ENCODE peak calls at places on chromosomes 5 and 9, in six cellular contexts. G is psoas muscle, Y is MM.1S, H is upper lobe of right lung, T is Peyer's patch, A is right lobe of liver. K is an unnamed sample. For H3K36me3, the result is how much of the 10 kb centered on the place peaks cover.

GRCh38 chr9:38003230-38003629 is 65.8 kb downstream of the SHB start:
- DNase-seq in T (no peak), Y (no peak), G (no peak), H (no peak), A (no peak), K (peak)

GRCh38 chr5:157025093-157025698 is 33.7 kb downstream of the HAVCR1 start:
- DNase-seq in H (no peak), T (peak), A (no peak), Y (no peak), G (no peak), K (no peak)

GRCh38 chr5:171299851-171300250 is 9.2 kb upstream of the TLX3 start:
- DNase-seq in A (no peak), T (no peak), Y (no peak), G (no peak), H (no peak), K (no peak)

GRCh38 chr5:178359738-178360137 is 127.1 kb upstream of the PHYKPL start:
- DNase-seq in G (peak), Y (no peak), A (peak), T (no peak), H (no peak), K (peak)

GRCh38 chr5:54171645-54172384 is 138.6 kb downstream of the ARL15 start:
- DNase-seq in G (no peak), H (no peak), T (no peak), A (no peak), Y (peak), K (no peak)

GRCh38 chr5:148290271-148291195 is 21.7 kb upstream of the SPINK7 start:
- DNase-seq in T (no peak), Y (peak), G (no peak), H (no peak), A (no peak), K (no peak)

GRCh38 chr9:93676310-93677054 is 100.1 kb downstream of the PHF2 start:
- DNase-seq in T (peak), G (peak), H (peak), A (peak), Y (no peak), K (no peak)

GRCh38 chr5:119036101-119036762 is 34.7 kb upstream of the DMXL1 start:
- DNase-seq in G (no peak), Y (no peak), T (no peak), A (no peak), H (no peak), K (no peak)

GRCh38 chr5:95020382-95020781 is 264.5 kb downstream of the MCTP1 start:
- DNase-seq in G (no peak), Y (no peak), T (no peak), A (no peak), H (no peak), K (no peak)

GRCh38 chr5:143985832-143986485 is 174.0 kb downstream of the HMHB1 start:
- DNase-seq in A (no peak), T (no peak), G (no peak), Y (no peak), H (no peak), K (peak)

GRCh38 chr9:93475856-93476255 is 22.5 kb upstream of the FAM120AOS start:
- DNase-seq in H (no peak), Y (no peak), T (no peak), A (no peak), G (no peak), K (no peak)

GRCh38 chr5:104800440-104801048 is 1238.0 kb upstream of the NUDT12 start:
- DNase-seq in Y (peak), A (no peak), G (no peak), H (no peak), T (no peak), K (no peak)

GRCh38 chr9:135951889-135952663 is 9.1 kb downstream of the UBAC1 start:
- DNase-seq in H (no peak), A (no peak), Y (no peak), T (no peak), G (peak), K (no peak)

GRCh38 chr9:124221685-124222084 is 36.1 kb upstream of the NEK6 start:
- DNase-seq in Y (no peak), A (peak), H (no peak), T (no peak), G (peak), K (no peak)

GRCh38 chr5:126188804-126189203 is 234.4 kb upstream of the GRAMD2B start:
- DNase-seq in A (no peak), T (no peak), G (no peak), Y (no peak), H (no peak), K (no peak)

GRCh38 chr5:150253416-150254208 is 36.0 kb downstream of the CAMK2A start:
- DNase-seq in A (no peak), G (no peak), Y (no peak), T (no peak), H (no peak), K (no peak)

GRCh38 chr5:153520952-153521351 is 30.5 kb downstream of the GRIA1 start:
- DNase-seq in H (no peak), T (no peak), Y (no peak), A (no peak), G (no peak), K (no peak)

GRCh38 chr5:132425009-132425937 is 55.8 kb downstream of the SLC22A5 start:
- DNase-seq in T (peak), H (no peak), A (no peak), Y (peak), G (no peak), K (peak)

GRCh38 chr5:135348920-135349319 is 50.1 kb downstream of the MACROH2A1 start:
- DNase-seq in Y (no peak), H (no peak), G (no peak), A (no peak), T (peak), K (no peak)

GRCh38 chr5:142688278-142688677 is 2.4 kb upstream of the FGF1 start:
- DNase-seq in H (no peak), T (no peak), G (no peak), Y (no peak), A (no peak), K (no peak)

GRCh38 chr5:133382661-133383579 is 229.4 kb downstream of the FSTL4 start:
- DNase-seq in A (no peak), T (peak), Y (no peak), G (no peak), H (no peak), K (no peak)

GRCh38 chr5:66551920-66552319 is 44.3 kb upstream of the MAST4 start:
- DNase-seq in H (no peak), Y (no peak), G (no peak), T (no peak), A (no peak), K (no peak)

GRCh38 chr5:139704748-139705147 is 56.6 kb downstream of the CXXC5 start:
- DNase-seq in H (no peak), G (no peak), T (no peak), Y (no peak), A (no peak), K (no peak)

GRCh38 chr9:89473762-89474469 is 24.0 kb downstream of the SEMA4D start:
- DNase-seq in G (no peak), A (no peak), Y (no peak), T (peak), H (no peak), K (no peak)

GRCh38 chr9:131613346-131613745 is 68.0 kb downstream of the PRRT1B start:
- DNase-seq in H (no peak), A (no peak), Y (no peak), G (no peak), T (no peak), K (no peak)

GRCh38 chr5:149172261-149172660 is 31.0 kb downstream of the ABLIM3 start:
- DNase-seq in G (no peak), T (no peak), H (no peak), A (no peak), Y (no peak), K (no peak)

GRCh38 chr5:139445325-139446170 is 6.2 kb upstream of the DNAJC18 start:
- DNase-seq in A (no peak), G (no peak), H (peak), T (peak), Y (no peak), K (no peak)

GRCh38 chr5:154511984-154512383 is 34.0 kb upstream of the HAND1 start:
- DNase-seq in Y (no peak), H (peak), A (no peak), T (no peak), G (no peak), K (no peak)

GRCh38 chr5:98921947-98922508 is 6.8 kb downstream of the CHD1 start:
- DNase-seq in G (no peak), Y (no peak), T (no peak), H (no peak), A (no peak), K (no peak)

GRCh38 chr5:28286566-28286965 is 1248.2 kb upstream of the CDH9 start:
- DNase-seq in H (no peak), Y (no peak), G (no peak), T (no peak), A (no peak), K (no peak)

GRCh38 chr5:131538177-131538593 is 96.8 kb downstream of the RAPGEF6 start:
- DNase-seq in Y (no peak), H (no peak), G (no peak), A (no peak), T (no peak), K (no peak)

GRCh38 chr5:126884269-126884819 is 107.4 kb downstream of the LMNB1 start:
- DNase-seq in G (no peak), H (no peak), A (no peak), Y (no peak), T (no peak), K (no peak)

GRCh38 chr9:38281917-38282316 is 110.6 kb upstream of the ALDH1B1 start:
- DNase-seq in T (no peak), A (no peak), G (no peak), H (no peak), Y (no peak), K (no peak)

GRCh38 chr9:4662989-4663792 is 1.1 kb downstream of the PLPP6 start:
- DNase-seq in Y (no peak), A (no peak), H (no peak), G (no peak), T (peak), K (no peak)

GRCh38 chr9:93112864-93113389 is 16.9 kb downstream of the CARD19 start:
- DNase-seq in G (peak), A (peak), T (peak), H (peak), Y (no peak), K (peak)

GRCh38 chr9:96135071-96135825 is 166.7 kb downstream of the HSD17B3 start:
- DNase-seq in Y (peak), T (no peak), H (no peak), A (no peak), G (no peak), K (no peak)

GRCh38 chr5:40680741-40681350 is 1.1 kb downstream of the PTGER4 start:
- DNase-seq in A (peak), G (peak), H (peak), T (peak), Y (no peak), K (peak)
- H3K4me3 ChIP-seq in A (peak), G (peak), H (peak), T (peak), Y (peak), K (peak)

DNA sequence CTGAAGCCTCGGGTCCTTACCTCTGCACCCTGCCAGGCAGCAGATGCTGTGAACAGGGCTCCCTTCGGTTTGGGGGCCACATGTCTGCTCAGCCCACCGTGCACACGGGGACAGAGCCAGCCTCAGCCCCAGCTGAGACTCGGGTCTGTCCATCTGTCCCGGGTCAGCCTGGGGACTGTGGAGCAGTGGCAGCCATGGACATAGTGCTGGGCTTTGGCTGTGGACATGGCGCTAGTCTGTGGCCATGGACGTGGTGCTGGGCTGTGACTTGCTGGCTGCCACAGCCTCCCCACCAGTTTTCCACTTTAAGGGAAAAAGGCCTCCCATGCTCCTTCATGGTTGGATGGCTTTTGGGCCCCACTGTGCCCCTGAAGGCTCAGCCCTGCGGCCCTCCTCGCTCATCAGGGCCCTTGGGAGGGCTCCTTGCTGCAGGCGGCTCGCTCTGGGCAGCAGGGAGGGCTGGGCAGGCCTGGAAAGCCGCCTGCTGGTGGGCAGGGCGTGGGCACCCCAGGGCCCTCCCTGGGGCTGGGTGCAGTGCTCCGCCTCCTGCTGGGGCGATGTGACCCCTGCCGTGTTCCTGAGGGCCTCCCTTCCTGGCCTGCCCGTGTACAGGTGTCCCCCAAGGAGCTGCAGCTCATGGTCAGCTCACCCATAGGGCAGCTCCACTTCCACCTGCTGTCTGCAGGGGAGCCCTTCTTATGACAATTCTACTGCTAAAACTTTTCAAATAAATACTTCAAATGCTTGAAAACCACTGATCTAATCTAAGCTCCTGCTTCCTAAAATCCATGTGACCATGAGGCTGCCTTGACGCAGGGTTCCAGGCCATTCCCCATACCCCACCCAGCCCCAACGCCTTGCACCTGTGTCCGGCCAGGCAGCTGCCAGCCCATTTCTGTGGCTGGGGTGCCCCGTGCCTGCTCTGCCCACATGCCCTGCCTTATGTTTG is 112.1 kb upstream of the LMX1B start:
- DNase-seq in A (peak), Y (no peak), T (no peak), G (no peak), H (no peak), K (no peak)
- TF ChIP-seq CTCF in A (no peak), Y (no peak), T (no peak), G (no peak), H (no peak), K (no peak)

DNA sequence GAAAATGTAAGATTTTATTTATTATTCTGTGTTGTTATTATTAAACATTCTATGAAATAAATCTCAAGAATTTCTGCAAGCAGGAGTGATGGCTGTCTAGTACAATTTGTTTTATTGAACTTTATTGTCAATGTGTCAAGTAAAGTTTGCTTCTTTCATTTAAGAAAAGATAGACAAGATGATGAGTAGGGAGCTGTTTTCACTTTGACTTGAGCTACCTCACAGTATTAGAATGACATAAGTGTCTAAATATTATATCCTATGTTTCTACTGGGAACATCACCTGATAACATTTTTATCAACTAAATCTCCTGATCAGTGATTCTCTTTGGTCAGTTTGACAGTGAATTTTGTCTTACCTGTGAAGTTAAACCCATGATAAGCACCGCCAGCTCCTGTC is 12.7 kb upstream of the EDIL3 start:
- DNase-seq in Y (no peak), H (no peak), T (no peak), A (no peak), G (no peak), K (no peak)
- H3K36me3 ChIP-seq in Y (under half), H (under half), T (under half), A (under half), G (under half), K (under half)

GRCh38 chr9:113886471-113886870 is 10.4 kb downstream of the ZNF618 start:
- DNase-seq in A (no peak), T (no peak), G (no peak), Y (peak), H (no peak), K (no peak)
- H3K4me3 ChIP-seq in A (peak), T (peak), G (peak), Y (peak), H (peak), K (no peak)

GRCh38 chr5:101364469-101364868 is 461.4 kb upstream of the ST8SIA4 start:
- DNase-seq in A (no peak), T (peak), Y (no peak), H (no peak), G (no peak), K (no peak)
- TF ChIP-seq CTCF in A (no peak), T (no peak), Y (no peak), H (no peak), G (no peak), K (no peak)

DNA sequence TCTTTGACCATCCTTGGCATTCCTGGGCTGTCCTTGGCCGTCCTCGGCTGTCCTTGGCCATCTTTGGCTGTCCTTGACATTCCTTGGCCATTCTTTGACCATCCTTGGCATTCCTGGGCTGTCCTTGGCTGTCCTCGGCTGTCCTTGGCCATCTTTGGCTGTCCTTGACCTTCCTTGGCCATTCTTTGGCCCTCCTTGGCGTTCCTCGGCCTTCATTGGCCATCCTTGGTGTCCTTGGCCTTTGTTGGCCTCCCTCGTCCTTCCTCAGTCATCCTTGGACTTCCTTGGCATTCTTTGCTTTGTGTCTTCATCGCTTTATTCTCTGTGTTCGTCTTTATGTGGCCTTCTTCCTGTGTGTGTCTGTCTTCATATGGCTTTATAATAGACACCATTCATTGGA is 20.7 kb downstream of the NDUFS6 start:
- DNase-seq in G (no peak), Y (no peak), A (no peak), T (no peak), H (no peak), K (no peak)
- H3K36me3 ChIP-seq in G (under half), Y (under half), A (under half), T (under half), H (under half), K (under half)

DNA sequence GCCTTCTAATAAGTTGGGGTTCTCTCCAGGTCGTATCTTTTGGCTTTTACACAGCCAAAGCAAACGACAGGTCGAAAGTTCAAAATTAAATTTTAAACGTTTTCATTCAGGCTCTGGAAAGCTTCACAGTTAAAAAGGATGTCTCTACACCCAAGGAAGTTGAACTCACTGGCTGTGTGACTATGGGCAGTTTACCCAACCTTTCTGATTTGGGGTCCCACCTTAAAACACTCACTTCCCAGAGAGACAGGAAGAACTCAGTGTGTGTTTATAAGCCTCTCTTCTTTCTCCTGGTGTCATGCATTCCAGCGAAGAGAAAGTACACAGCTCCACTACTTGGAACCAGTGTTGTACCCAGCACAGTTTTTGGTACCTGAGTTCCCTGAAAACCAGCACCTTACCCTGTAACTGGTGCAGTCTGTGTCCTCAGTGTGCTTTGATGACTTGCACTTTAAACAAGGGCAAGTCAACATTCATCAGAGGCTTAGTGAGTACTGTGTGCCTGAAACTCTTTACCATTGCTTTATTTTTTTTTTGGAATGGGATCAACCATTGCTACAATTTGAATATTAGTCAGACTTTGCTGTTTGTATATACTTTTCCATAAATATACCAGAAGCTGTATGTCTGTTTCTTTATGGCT is 1.7 kb downstream of the SRD5A1 start:
- DNase-seq in G (no peak), T (no peak), Y (no peak), H (no peak), A (no peak), K (no peak)
- H3K4me3 ChIP-seq in G (no peak), T (no peak), Y (no peak), H (no peak), A (peak), K (no peak)

GRCh38 chr5:159510282-159510681 is 180.0 kb upstream of the IL12B start:
- DNase-seq in Y (no peak), G (peak), A (no peak), T (peak), H (peak), K (peak)
- TF ChIP-seq CTCF in Y (no peak), G (no peak), A (no peak), T (no peak), H (no peak), K (no peak)

DNA sequence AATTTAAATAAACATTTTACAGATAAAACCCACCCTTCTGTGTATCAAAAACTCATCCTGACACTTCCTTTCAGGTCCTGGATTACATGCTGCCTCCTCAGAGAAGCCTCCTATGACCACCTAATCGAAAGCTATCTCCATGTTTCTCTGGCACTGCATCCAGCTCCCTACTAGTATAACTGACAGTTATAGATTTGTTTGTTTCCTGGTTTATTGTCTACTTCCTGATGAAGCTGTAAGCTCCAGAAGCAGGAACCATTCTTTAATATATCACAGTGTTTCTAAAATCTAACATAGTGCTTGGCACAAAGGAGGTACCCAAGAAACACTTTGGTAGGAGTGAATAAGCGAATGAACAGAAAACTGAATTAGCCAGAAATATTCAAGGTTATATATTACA is 270.4 kb downstream of the EFNA5 start:
- DNase-seq in A (no peak), H (no peak), T (no peak), G (no peak), Y (no peak), K (no peak)
- H3K36me3 ChIP-seq in A (under half), H (under half), T (under half), G (under half), Y (under half), K (under half)